ENCODE peak calls at places on chromosome 4, in six cellular contexts. I, J, S, D, G and R are unnamed samples.

GRCh38 chr4:113311047-113311446 is 261.6 kb downstream of the ANK2 start:
- DNase-seq in I (no peak), J (no peak), S (no peak), D (no peak), G (no peak), R (no peak)

GRCh38 chr4:78459327-78459726 is 92.2 kb upstream of the ANXA3 start:
- DNase-seq in I (no peak), J (no peak), S (no peak), D (no peak), G (no peak), R (no peak)

GRCh38 chr4:143337600-143338287 is 1.1 kb downstream of the GAB1 start:
- DNase-seq in I (peak; percentile 42), J (peak; percentile 43), S (no peak), D (no peak), G (peak; percentile 29), R (no peak)

GRCh38 chr4:8380511-8381415 is 59.8 kb downstream of the ACOX3 start:
- DNase-seq in I (no peak), J (no peak), S (no peak), D (no peak), G (no peak), R (no peak)

GRCh38 chr4:110589297-110589696 is 33.6 kb downstream of the PITX2 start:
- DNase-seq in I (no peak), J (no peak), S (no peak), D (no peak), G (no peak), R (no peak)

GRCh38 chr4:37816006-37816405 is 10.5 kb upstream of the PGM2 start:
- DNase-seq in I (no peak), J (no peak), S (no peak), D (no peak), G (no peak), R (no peak)

GRCh38 chr4:57373971-57374370 is 263.8 kb upstream of the IGFBP7 start:
- DNase-seq in I (no peak), J (no peak), S (no peak), D (no peak), G (no peak), R (no peak)

GRCh38 chr4:32025840-32026459 is 1305.8 kb downstream of the PCDH7 start:
- DNase-seq in I (peak; percentile 38), J (no peak), S (no peak), D (no peak), G (no peak), R (no peak)

GRCh38 chr4:65645185-65645584 is 25.1 kb downstream of the EPHA5 start:
- DNase-seq in I (no peak), J (no peak), S (no peak), D (no peak), G (no peak), R (no peak)

GRCh38 chr4:16667464-16667863 is 231.0 kb downstream of the LDB2 start:
- DNase-seq in I (peak; percentile 80), J (no peak), S (no peak), D (peak; percentile 72), G (no peak), R (no peak)

GRCh38 chr4:161696957-161697356 is 466.8 kb downstream of the FSTL5 start:
- DNase-seq in I (no peak), J (no peak), S (no peak), D (no peak), G (no peak), R (no peak)

GRCh38 chr4:23084559-23085248 is 392.0 kb downstream of the GBA3 start:
- DNase-seq in I (no peak), J (no peak), S (no peak), D (no peak), G (no peak), R (no peak)

GRCh38 chr4:14596904-14597303 is 405.4 kb upstream of the CPEB2 start:
- DNase-seq in I (no peak), J (no peak), S (no peak), D (no peak), G (no peak), R (no peak)

GRCh38 chr4:164648151-164648848 is 105.6 kb upstream of the SMIM31 start:
- DNase-seq in I (no peak), J (no peak), S (no peak), D (no peak), G (no peak), R (no peak)

GRCh38 chr4:1234296-1234695 is 14.6 kb downstream of the CTBP1 start:
- DNase-seq in I (peak; percentile 76), J (no peak), S (no peak), D (peak; percentile 63), G (no peak), R (no peak)